ENCODE peak calls at places on chromosomes 1 and 21, in seven cellular contexts. Y is GM23248, W is fibroblast of lung, F is HCT116, M is mesenchymal stem cell, V is IMR-90, N is neuronal stem cell. Q is an unnamed sample.

GRCh38 chr1:87113313-87113712 is 198.9 kb downstream of the HS2ST1 start:
- DNase-seq in Y (peak; percentile 90), F (no peak), W (peak; percentile 97), V (peak; percentile 85), N (no peak), M (no peak), Q (no peak)

GRCh38 chr21:44433791-44434567 is 21.3 kb upstream of the LRRC3 start:
- DNase-seq in N (no peak), W (no peak), M (no peak), F (no peak), V (no peak), Y (no peak), Q (no peak)

GRCh38 chr21:45169682-45170081 is 95.3 kb downstream of the ADARB1 start:
- DNase-seq in W (no peak), N (no peak), V (no peak), Y (no peak), M (no peak), F (no peak), Q (no peak)

GRCh38 chr1:8364528-8365442 is 46.9 kb downstream of the SLC45A1 start:
- DNase-seq in Y (no peak), N (no peak), F (no peak), M (no peak), V (no peak), W (no peak), Q (no peak)

GRCh38 chr1:64745181-64745985 is 508 bp downstream of the RAVER2 start:
- DNase-seq in N (peak; percentile 33), V (no peak), F (no peak), Y (peak; percentile 60), W (peak; percentile 10), M (peak; percentile 57), Q (peak; percentile 49)

GRCh38 chr1:20992327-20993056 is 184.2 kb downstream of the EIF4G3 start:
- DNase-seq in V (peak; percentile 55), M (peak; percentile 79), N (no peak), F (no peak), W (peak; percentile 17), Y (peak; percentile 55), Q (no peak)

GRCh38 chr1:207804746-207805468 is 53.1 kb downstream of the CD46 start:
- DNase-seq in W (no peak), M (no peak), V (no peak), N (no peak), Y (no peak), F (no peak), Q (no peak)

GRCh38 chr1:49333946-49334345 is 557.3 kb upstream of the BEND5 start:
- DNase-seq in Y (no peak), M (no peak), W (peak; percentile 14), N (no peak), V (no peak), F (no peak), Q (no peak)

GRCh38 chr1:109877320-109877771 is 33.3 kb upstream of the CSF1 start:
- DNase-seq in Y (peak; percentile 97), N (peak; percentile 37), F (no peak), W (peak; percentile 93), M (peak; percentile 98), V (peak; percentile 94), Q (peak; percentile 91)

GRCh38 chr1:40625076-40625475 is 40.4 kb downstream of the RIMS3 start:
- DNase-seq in M (no peak), Y (peak; percentile 30), V (no peak), N (no peak), F (no peak), W (no peak), Q (peak; percentile 33)

GRCh38 chr1:216604771-216605170 is 118.5 kb downstream of the ESRRG start:
- DNase-seq in M (no peak), Y (no peak), V (no peak), F (no peak), N (no peak), W (no peak), Q (no peak)

GRCh38 chr1:182299728-182300581 is 91.6 kb downstream of the GLUL start:
- DNase-seq in M (no peak), V (no peak), N (no peak), W (peak; percentile 52), Y (peak; percentile 30), F (no peak), Q (peak; percentile 3)

GRCh38 chr1:176643536-176643935 is 180.6 kb downstream of the PAPPA2 start:
- DNase-seq in W (peak; percentile 80), Y (peak; percentile 60), V (peak; percentile 18), M (peak; percentile 67), N (no peak), F (no peak), Q (no peak)

DNA sequence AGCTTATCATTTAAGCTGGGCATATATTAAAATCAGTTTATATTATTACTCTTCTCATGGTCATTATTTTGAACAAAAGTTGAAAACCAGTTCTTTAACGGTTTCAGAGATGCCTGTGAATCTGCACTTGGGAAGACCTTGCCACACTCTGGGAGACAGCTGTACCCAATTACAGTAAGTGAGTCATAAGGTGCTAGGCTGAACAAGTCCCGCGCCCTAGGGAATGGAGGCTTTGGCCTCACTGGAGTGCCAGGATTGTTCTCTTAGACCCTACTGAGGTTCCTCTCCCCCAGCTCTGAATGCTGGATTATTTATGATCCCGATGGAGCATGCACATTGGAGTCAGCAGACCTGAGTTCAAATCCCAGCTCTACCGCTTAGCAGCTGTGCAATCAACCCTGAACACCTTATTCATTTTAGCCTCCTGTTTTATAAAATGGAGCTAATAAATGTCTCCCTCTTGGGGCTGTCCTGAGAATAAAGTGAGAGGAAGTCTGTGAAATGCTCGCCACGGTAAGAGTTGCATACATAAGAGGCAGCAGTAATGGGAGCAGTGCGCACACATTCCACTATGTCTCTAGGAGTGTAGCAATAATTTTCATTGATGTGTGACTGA is 266.2 kb downstream of the FOXD2 start:
- DNase-seq in M (no peak), N (no peak), Y (peak; percentile 91), W (peak; percentile 48), F (peak; percentile 15), V (peak; percentile 30), Q (no peak)
- H3K27me3 ChIP-seq in M (peaks cover 52% of the 10 kb centered on the region), N (peaks cover 21% of the 10 kb centered on the region), Y (peaks cover 37% of the 10 kb centered on the region), W (peaks cover 10% of the 10 kb centered on the region), F (no peaks in the 10 kb centered on the region), V (peaks cover 22% of the 10 kb centered on the region), Q (peaks cover 47% of the 10 kb centered on the region)

DNA sequence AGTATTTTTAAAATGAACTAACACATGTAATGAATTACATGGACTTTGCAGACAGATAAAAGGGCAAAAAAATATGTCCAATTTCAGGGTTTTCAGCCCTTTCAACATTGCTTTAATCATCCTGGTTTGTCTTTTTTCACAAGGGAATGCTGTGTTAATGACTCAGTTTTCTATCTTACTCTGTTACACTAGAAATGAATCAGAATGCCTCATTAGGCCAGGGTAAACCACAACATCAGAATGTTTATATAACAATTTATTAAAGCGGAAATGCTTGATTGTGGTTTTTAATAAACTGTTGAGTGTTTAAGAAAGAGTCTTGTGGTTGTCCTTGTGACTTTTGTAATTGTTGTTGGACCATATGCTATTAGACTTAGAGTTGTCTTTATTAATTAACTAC is 13.5 kb downstream of the GORAB start:
- DNase-seq in W (peak; percentile 92), M (peak; percentile 89), N (no peak), V (peak; percentile 88), Y (peak; percentile 85), F (no peak), Q (no peak)
- H3K36me3 ChIP-seq in W (peaks cover 8% of the 10 kb centered on the region), M (peaks cover 85% of the 10 kb centered on the region), N (peaks cover 96% of the 10 kb centered on the region), V (peaks cover 46% of the 10 kb centered on the region), Y (peaks cover 71% of the 10 kb centered on the region), F (peaks cover 18% of the 10 kb centered on the region), Q (peaks cover 49% of the 10 kb centered on the region)

DNA sequence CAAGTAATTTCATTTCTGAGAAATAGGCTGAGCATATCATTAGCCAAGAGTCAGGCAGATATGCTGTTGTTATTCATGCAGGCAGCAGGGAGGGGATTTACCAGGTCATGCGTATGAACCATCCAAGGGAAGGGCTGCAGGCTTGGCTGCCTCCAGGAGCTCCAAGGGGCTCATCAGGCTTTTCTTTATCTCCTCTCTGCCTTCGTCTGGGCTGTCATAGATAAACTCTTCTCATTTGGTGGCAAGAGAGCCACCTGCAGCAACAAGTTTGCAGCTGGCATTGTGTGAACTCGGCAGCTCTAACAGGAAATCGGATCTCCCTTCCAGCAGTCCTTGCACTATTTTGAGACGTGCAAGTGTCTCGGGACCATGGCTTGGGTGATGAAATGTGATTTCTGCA is 7.5 kb downstream of the CCDC27 start:
- DNase-seq in V (no peak), W (no peak), N (no peak), M (no peak), Y (no peak), F (no peak), Q (no peak)
- H3K4me2 ChIP-seq in V (no peak overlapping the region), W (no peak overlapping the region), N (no peak overlapping the region), M (no peak overlapping the region), Y (no peak overlapping the region), F (no peak overlapping the region), Q (no peak overlapping the region)

DNA sequence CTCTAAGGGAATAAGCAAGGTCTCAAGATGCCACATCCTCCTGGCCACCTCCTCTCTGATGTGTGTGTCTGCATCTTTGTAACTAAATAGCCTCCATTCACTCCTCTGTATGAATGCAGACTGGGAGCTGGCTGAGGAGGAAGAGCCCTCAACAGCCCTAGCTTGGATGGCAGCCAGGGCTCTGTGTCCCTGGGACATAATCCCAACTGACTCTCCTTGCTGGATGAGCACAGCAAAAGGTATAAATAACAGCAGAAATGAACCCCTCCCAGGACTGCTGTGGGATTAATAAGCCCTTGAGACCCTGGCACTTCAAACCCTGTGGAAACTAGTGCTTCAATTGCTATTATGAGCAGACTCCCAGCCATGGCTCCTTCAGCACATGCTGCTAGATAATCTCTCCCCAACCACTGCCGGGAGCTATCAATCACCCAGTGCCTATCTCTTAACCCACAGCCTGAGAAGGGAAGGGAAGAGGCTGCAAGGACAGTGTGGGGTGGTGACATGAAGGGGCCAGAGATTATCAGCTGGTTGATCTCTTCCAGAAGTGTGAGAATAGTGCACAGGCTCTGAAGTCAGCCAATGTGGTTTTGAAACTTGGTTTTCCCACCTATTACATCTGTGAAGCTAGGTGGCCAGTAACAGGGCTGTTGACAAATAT is 152.2 kb downstream of the TNR start:
- DNase-seq in W (no peak), N (no peak), F (no peak), V (no peak), Y (no peak), M (peak; percentile 29), Q (no peak)
- H3K27me3 ChIP-seq in W (no peaks in the 10 kb centered on the region), N (no peaks in the 10 kb centered on the region), F (peaks cover 20% of the 10 kb centered on the region), V (no peaks in the 10 kb centered on the region), Y (no peaks in the 10 kb centered on the region), M (no peaks in the 10 kb centered on the region), Q (no peaks in the 10 kb centered on the region)

DNA sequence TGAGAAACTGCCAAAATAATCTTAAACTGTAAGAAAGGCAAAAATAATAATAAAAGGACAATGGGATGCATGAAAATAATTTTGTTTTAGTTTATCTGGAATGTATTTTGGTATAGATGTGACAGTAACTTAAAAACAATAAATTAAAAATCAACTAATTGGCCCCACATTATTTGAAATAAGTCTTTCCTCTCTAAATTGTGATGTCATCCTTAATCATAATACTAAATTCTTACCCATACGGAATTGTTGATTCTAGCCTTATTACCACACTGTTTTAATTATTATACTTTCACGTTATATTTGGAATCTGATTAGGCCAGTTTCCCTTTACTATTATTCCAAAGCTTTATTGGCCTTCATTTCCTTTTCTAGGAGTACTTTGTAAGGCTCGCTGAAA is 7.7 kb downstream of the DESI2 start:
- DNase-seq in V (no peak), F (no peak), N (no peak), Y (no peak), M (no peak), W (no peak), Q (no peak)
- H3K36me3 ChIP-seq in V (peaks cover 9% of the 10 kb centered on the region), F (peaks cover 17% of the 10 kb centered on the region), N (peaks cover 46% of the 10 kb centered on the region), Y (peaks cover 11% of the 10 kb centered on the region), M (peaks cover 17% of the 10 kb centered on the region), W (peaks cover 2% of the 10 kb centered on the region), Q (peaks cover 5% of the 10 kb centered on the region)

GRCh38 chr1:29519733-29520132 is 283.4 kb downstream of the PTPRU start:
- DNase-seq in Y (peak; percentile 39), W (peak; percentile 14), V (no peak), N (no peak), F (no peak), M (no peak), Q (no peak)
- H3K4me2 ChIP-seq in Y (no peak overlapping the region), W (no peak overlapping the region), V (no peak overlapping the region), N (no peak overlapping the region), F (no peak overlapping the region), M (no peak overlapping the region), Q (no peak overlapping the region)

GRCh38 chr1:212609701-212610574 is 1.4 kb downstream of the ATF3 start:
- DNase-seq in F (no peak), V (no peak), N (no peak), M (peak; percentile 54), W (peak; percentile 23), Y (peak; percentile 55), Q (no peak)
- H3K27me3 ChIP-seq in F (peaks cover 21% of the 10 kb centered on the region), V (peaks cover 32% of the 10 kb centered on the region), N (peaks cover 21% of the 10 kb centered on the region), M (peaks cover 32% of the 10 kb centered on the region), W (peaks cover 30% of the 10 kb centered on the region), Y (peaks cover 31% of the 10 kb centered on the region), Q (peaks cover 49% of the 10 kb centered on the region)